ENCODE peak calls at places on chromosome 21, in four cellular contexts. S is B cell, Q is AG09309, N is mesothelial cell of epicardium. B is an unnamed sample.

GRCh38 chr21:43754948-43755781 is 20.9 kb downstream of the CSTB start:
- DNase-seq in Q (no peak), N (no peak), S (no peak), B (no peak)

GRCh38 chr21:38286739-38287426 is 30.1 kb downstream of the KCNJ15 start:
- DNase-seq in Q (no peak), N (no peak), S (no peak), B (no peak)

GRCh38 chr21:38675450-38675849 is 130.3 kb upstream of the ETS2 start:
- DNase-seq in S (no peak), N (no peak), Q (no peak), B (no peak)

GRCh38 chr21:37338671-37339526 is 27.7 kb upstream of the DYRK1A start:
- DNase-seq in Q (peak), S (no peak), N (peak), B (peak)

GRCh38 chr21:24118738-24119470 is 1488.4 kb downstream of the MRPL39 start:
- DNase-seq in Q (no peak), N (no peak), S (no peak), B (no peak)

GRCh38 chr21:33975548-33976081 is 60.0 kb upstream of the ATP5PO start:
- DNase-seq in N (no peak), S (no peak), Q (no peak), B (peak)

GRCh38 chr21:45600248-45600647 is 43.3 kb upstream of the PCBP3 start:
- DNase-seq in S (no peak), N (no peak), Q (no peak), B (no peak)

GRCh38 chr21:46154155-46154954 is 1.0 kb downstream of the FTCD start:
- DNase-seq in Q (no peak), S (no peak), N (no peak), B (peak)

GRCh38 chr21:34008618-34009017 is 64.8 kb upstream of the MRPS6 start:
- DNase-seq in Q (no peak), S (no peak), N (no peak), B (no peak)

GRCh38 chr21:39047046-39047445 is 136.2 kb downstream of the PSMG1 start:
- DNase-seq in Q (no peak), S (no peak), N (no peak), B (peak)

GRCh38 chr21:37783016-37783415 is 133.2 kb downstream of the KCNJ6 start:
- DNase-seq in S (no peak), Q (no peak), N (no peak), B (no peak)

GRCh38 chr21:32173106-32173755 is 105.6 kb downstream of the MIS18A start:
- DNase-seq in S (no peak), Q (no peak), N (no peak), B (no peak)

GRCh38 chr21:34743831-34744230 is 75.0 kb downstream of the CLIC6 start:
- DNase-seq in S (no peak), Q (peak), N (no peak), B (no peak)

GRCh38 chr21:16159213-16159970 is 429.6 kb downstream of the USP25 start:
- DNase-seq in S (no peak), N (no peak), Q (no peak), B (no peak)

GRCh38 chr21:36060159-36060921 is at the start of gene SETD4:
- DNase-seq in Q (peak), S (peak), N (peak), B (peak)

GRCh38 chr21:45330075-45330781 is 42.5 kb upstream of the POFUT2 start:
- DNase-seq in Q (peak), N (no peak), S (no peak), B (no peak)

GRCh38 chr21:36120304-36120902 is 14.5 kb upstream of the CBR3 start:
- DNase-seq in N (no peak), S (no peak), Q (no peak), B (no peak)

GRCh38 chr21:32442566-32443318 is 30.2 kb downstream of the EVA1C start:
- DNase-seq in Q (no peak), S (no peak), N (no peak), B (no peak)

GRCh38 chr21:25421327-25422028 is 185.8 kb downstream of the MRPL39 start:
- DNase-seq in S (peak), Q (peak), N (no peak), B (no peak)

GRCh38 chr21:29490016-29490415 is 191.3 kb downstream of the BACH1 start:
- DNase-seq in N (no peak), Q (no peak), S (no peak), B (no peak)

GRCh38 chr21:31132574-31133242 is 94.4 kb upstream of the KRTAP19-8 start:
- DNase-seq in S (no peak), Q (no peak), N (no peak), B (no peak)

GRCh38 chr21:38297193-38297592 is 40.4 kb downstream of the KCNJ15 start:
- DNase-seq in N (no peak), S (no peak), Q (no peak), B (no peak)

GRCh38 chr21:45670731-45671130 is 27.2 kb downstream of the PCBP3 start:
- DNase-seq in Q (no peak), S (no peak), N (no peak), B (no peak)

GRCh38 chr21:16113052-16113715 is 383.4 kb downstream of the USP25 start:
- DNase-seq in N (no peak), Q (no peak), S (no peak), B (no peak)

GRCh38 chr21:38914531-38915385 is 109.0 kb downstream of the ETS2 start:
- DNase-seq in S (no peak), N (no peak), Q (no peak), B (peak)

GRCh38 chr21:34311561-34312330 is 52.1 kb upstream of the KCNE2 start:
- DNase-seq in S (no peak), Q (no peak), N (no peak), B (no peak)

GRCh38 chr21:17270234-17270633 is 242.6 kb upstream of the CXADR start:
- DNase-seq in Q (peak), N (no peak), S (no peak), B (no peak)

GRCh38 chr21:45883090-45883489 is 98.5 kb upstream of the COL6A1 start:
- DNase-seq in N (no peak), Q (no peak), S (no peak), B (no peak)

GRCh38 chr21:34528131-34528561 is 16.1 kb upstream of the KCNE1 start:
- DNase-seq in S (no peak), Q (no peak), N (no peak), B (no peak)

GRCh38 chr21:15837603-15838002 is 107.8 kb downstream of the USP25 start:
- DNase-seq in N (no peak), S (no peak), Q (peak), B (no peak)

GRCh38 chr21:46038341-46038829 is 56.8 kb downstream of the COL6A1 start:
- DNase-seq in Q (no peak), S (no peak), N (no peak), B (peak)

GRCh38 chr21:38037416-38037815 is 121.2 kb upstream of the KCNJ6 start:
- DNase-seq in S (no peak), N (no peak), Q (no peak), B (no peak)

GRCh38 chr21:36265431-36265830 is 54.6 kb upstream of the MORC3 start:
- DNase-seq in Q (no peak), S (no peak), N (no peak), B (no peak)

GRCh38 chr21:46428987-46429710 is 29.5 kb upstream of the DIP2A start:
- DNase-seq in S (peak), N (no peak), Q (no peak), B (no peak)

GRCh38 chr21:29664615-29665014 is 275.2 kb downstream of the GRIK1 start:
- DNase-seq in S (no peak), Q (no peak), N (no peak), B (no peak)

DNA sequence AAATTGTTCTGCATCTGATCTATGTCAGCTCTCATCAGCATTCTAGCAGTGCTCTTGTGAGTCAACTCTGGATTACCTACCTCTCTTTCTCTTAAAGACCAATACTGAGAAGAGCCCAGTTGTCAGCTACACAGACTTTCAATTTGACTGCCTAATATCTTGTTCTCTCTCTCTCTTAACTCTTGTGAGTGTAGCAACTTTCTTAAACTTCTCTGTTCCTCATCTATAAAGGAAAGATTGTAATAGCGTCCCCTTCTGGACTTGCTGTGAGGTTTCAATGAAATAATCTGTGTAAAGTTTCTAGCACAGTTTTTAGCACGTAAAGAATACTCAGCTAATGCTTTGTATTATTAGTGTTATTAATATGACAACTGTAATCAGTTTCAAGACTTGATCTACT is 499.3 kb upstream of the ADAMTS5 start:
- DNase-seq in S (no peak), N (no peak), Q (no peak), B (no peak)
- TF ChIP-seq CTCF in S (no peak), N (no peak), Q (no peak), B (no peak)

DNA sequence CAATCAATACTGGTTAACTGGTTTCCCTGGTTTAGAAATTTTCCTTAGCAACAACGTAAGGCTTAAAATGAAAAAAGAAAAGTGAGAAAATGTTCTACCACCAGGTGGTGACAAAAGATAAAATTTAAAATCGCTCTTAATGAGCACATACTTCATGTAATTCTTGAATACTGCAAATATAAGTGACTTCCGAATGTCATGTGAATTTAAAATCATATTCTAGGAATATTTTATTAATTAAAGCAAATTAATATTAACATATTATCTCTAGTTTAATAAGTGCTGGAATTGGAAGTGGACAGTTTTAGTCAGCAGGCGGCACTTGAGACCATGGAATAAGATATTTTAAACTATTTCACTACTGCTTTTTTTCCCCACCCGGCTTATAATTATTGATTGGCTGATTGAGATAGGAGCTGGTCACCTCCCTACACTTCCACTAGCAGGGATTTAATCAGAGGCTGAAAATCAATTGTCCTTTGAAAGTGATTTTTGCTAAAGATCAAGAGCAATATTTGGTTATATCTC is 5.0 kb upstream of the ADAMTS1 start:
- DNase-seq in N (no peak), Q (no peak), S (no peak), B (no peak)
- TF ChIP-seq CTCF in N (peak), Q (peak), S (no peak), B (peak)

DNA sequence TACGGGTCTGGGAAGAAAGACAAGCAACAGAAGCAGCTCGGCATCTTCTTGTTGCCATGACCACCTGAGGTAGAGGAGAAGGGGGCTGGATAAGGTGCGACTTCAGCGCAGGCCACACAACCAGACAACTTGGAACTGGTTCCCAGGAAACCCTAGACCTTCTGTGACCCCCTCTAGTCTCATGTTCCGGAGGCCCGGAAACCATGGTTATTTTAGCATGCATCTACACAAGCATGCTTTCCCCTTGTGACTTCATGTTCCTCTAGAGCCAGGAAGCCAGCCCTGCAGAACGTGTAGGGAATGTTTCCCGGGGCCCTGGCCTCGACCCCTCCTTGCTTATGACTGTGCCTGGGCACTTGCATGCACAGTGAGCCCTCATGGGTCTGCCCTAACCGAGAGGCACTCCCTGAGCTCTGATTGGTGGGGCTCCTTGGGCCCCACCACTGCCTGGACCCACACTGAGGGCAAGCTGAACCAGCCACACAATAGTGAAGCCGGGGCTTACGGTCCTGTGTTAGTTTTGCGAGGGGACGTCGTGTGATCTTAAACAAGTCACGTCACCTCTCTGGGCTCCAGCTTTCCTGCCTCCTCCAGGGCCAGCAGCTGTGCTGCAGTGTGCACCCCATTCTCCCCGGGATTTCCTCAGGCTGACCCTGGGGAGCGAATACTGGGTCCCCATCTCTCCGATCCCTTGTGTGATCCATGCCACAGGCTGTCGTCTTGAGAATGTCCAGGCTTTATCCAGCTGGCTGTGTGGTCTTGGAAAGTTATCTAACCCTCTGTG is 12.0 kb upstream of the MX2 start:
- DNase-seq in Q (no peak), S (no peak), N (no peak), B (no peak)
- TF ChIP-seq CTCF in Q (no peak), S (no peak), N (no peak), B (no peak)

GRCh38 chr21:26834181-26834945 is 10.8 kb downstream of the ADAMTS1 start:
- DNase-seq in Q (no peak), N (no peak), S (no peak), B (no peak)
- TF ChIP-seq CTCF in Q (peak), N (peak), S (no peak), B (peak)

DNA sequence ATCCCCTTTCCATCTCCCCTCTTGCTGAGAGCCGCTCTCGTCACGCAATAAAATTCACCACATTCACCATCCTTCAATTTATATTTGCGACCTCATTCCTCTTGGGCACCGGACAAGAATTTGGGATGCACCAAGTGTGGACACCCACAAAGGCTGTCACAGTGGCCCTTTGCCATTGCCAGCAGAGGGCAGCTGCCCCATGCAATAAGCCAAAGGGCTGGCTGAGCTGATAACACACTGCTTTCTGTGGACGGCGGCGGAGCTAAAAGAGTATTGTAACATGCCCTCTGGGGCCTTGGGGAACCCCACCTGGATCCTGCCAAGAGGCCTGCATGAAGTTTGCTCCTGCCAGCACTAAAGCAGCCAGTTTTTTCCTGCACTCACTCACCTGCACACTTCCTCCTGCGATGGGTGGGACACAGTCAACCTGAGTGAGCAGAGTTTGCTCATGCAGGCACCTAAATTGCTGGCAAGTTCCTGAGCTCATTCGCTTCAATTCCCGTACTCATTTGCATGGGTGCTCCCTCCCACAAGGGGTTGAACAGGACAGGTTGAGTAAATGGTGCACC is 792.3 kb upstream of the ADAMTS5 start:
- DNase-seq in Q (no peak), N (no peak), S (no peak), B (no peak)
- TF ChIP-seq CTCF in Q (peak), N (no peak), S (no peak), B (peak)

B was measured in osteocyte.